ENCODE peak calls at places on chromosomes 12 and 14, in six cellular contexts. Z is NB4, I is lower leg skin, E is testis, L is breast epithelium, A is gastrocnemius medialis. Y is an unnamed sample.

GRCh38 chr12:14367097-14367661 is 1.7 kb downstream of the ATF7IP start:
- DNase-seq in Z (peak; percentile 65), I (no peak), E (no peak), L (no peak), A (no peak), Y (peak; percentile 63)

GRCh38 chr12:89947437-89948265 is 239.0 kb upstream of the ATP2B1 start:
- DNase-seq in Z (no peak), I (no peak), E (no peak), L (no peak), A (no peak), Y (no peak)

GRCh38 chr14:95935228-95935822 is 58.7 kb downstream of the TUNAR start:
- DNase-seq in Z (peak; percentile 39), I (no peak), E (peak; percentile 44), L (no peak), A (no peak), Y (peak; percentile 25)

GRCh38 chr12:10190558-10191388 is 11.9 kb downstream of the TMEM52B start:
- DNase-seq in Z (peak; percentile 74), I (no peak), E (peak; percentile 59), L (peak; percentile 58), A (peak; percentile 50), Y (peak; percentile 47)

GRCh38 chr12:84638811-84639368 is 273.7 kb downstream of the SLC6A15 start:
- DNase-seq in Z (no peak), I (no peak), E (no peak), L (no peak), A (no peak), Y (no peak)

GRCh38 chr12:3698218-3698974 is 54.5 kb downstream of the CRACR2A start:
- DNase-seq in Z (no peak), I (no peak), E (peak; percentile 42), L (no peak), A (peak; percentile 72), Y (no peak)

GRCh38 chr12:43290836-43291235 is 261.2 kb downstream of the ADAMTS20 start:
- DNase-seq in Z (no peak), I (no peak), E (no peak), L (no peak), A (no peak), Y (no peak)

GRCh38 chr12:40227447-40227846 is 2.6 kb downstream of the LRRK2 start:
- DNase-seq in Z (no peak), I (no peak), E (no peak), L (no peak), A (no peak), Y (no peak)

GRCh38 chr14:30560581-30560980 is 1.6 kb downstream of the G2E3 start:
- DNase-seq in Z (no peak), I (no peak), E (no peak), L (no peak), A (no peak), Y (peak; percentile 6)

GRCh38 chr14:50530358-50530757 is 2.0 kb downstream of the MAP4K5 start:
- DNase-seq in Z (no peak), I (no peak), E (no peak), L (no peak), A (no peak), Y (peak; percentile 45)

GRCh38 chr14:99716850-99717681 is 33.0 kb downstream of the CYP46A1 start:
- DNase-seq in Z (no peak), I (peak; percentile 72), E (no peak), L (peak; percentile 7), A (no peak), Y (no peak)

GRCh38 chr14:83164016-83164415 is 1630.4 kb upstream of the SEL1L start:
- DNase-seq in Z (no peak), I (no peak), E (no peak), L (no peak), A (no peak), Y (no peak)

GRCh38 chr12:49868952-49869815 is 26.3 kb upstream of the BCDIN3D start:
- DNase-seq in Z (peak; percentile 96), I (peak; percentile 90), E (peak; percentile 94), L (peak; percentile 57), A (peak; percentile 71), Y (peak; percentile 99)

GRCh38 chr14:85907536-85907935 is 377.6 kb downstream of the FLRT2 start:
- DNase-seq in Z (no peak), I (no peak), E (no peak), L (no peak), A (no peak), Y (no peak)

GRCh38 chr12:25121916-25122315 is 73.0 kb downstream of the DNAI7 start:
- DNase-seq in Z (no peak), I (no peak), E (no peak), L (no peak), A (no peak), Y (no peak)

GRCh38 chr14:91153360-91153759 is 39.5 kb downstream of the DGLUCY start:
- DNase-seq in Z (no peak), I (no peak), E (no peak), L (no peak), A (no peak), Y (no peak)

GRCh38 chr14:32896979-32897723 is 41.5 kb upstream of the NPAS3 start:
- DNase-seq in Z (no peak), I (no peak), E (no peak), L (no peak), A (no peak), Y (no peak)

GRCh38 chr12:127811988-127812387 is 455.0 kb upstream of the TMEM132C start:
- DNase-seq in Z (no peak), I (no peak), E (no peak), L (no peak), A (no peak), Y (no peak)

GRCh38 chr12:123931686-123932321 is 40.8 kb downstream of the CCDC92 start:
- DNase-seq in Z (no peak), I (no peak), E (no peak), L (no peak), A (no peak), Y (no peak)

GRCh38 chr12:19190292-19191031 is 60.9 kb downstream of the PLEKHA5 start:
- DNase-seq in Z (peak; percentile 80), I (no peak), E (no peak), L (no peak), A (no peak), Y (no peak)

GRCh38 chr12:6548556-6549378 is 7.1 kb downstream of the IFFO1 start:
- DNase-seq in Z (no peak), I (no peak), E (no peak), L (no peak), A (peak; percentile 12), Y (no peak)

GRCh38 chr14:38209572-38210159 is 2.0 kb downstream of the SSTR1 start:
- DNase-seq in Z (no peak), I (no peak), E (no peak), L (no peak), A (no peak), Y (no peak)

GRCh38 chr14:38210168-38210567 is 2.5 kb downstream of the SSTR1 start:
- DNase-seq in Z (no peak), I (no peak), E (no peak), L (no peak), A (no peak), Y (no peak)

GRCh38 chr14:38207830-38208815 is at the start of gene SSTR1:
- DNase-seq in Z (no peak), I (no peak), E (peak; percentile 13), L (no peak), A (no peak), Y (no peak)

GRCh38 chr14:38207342-38207741 is 362 bp upstream of the SSTR1 start:
- DNase-seq in Z (no peak), I (no peak), E (no peak), L (no peak), A (no peak), Y (no peak)

DNA sequence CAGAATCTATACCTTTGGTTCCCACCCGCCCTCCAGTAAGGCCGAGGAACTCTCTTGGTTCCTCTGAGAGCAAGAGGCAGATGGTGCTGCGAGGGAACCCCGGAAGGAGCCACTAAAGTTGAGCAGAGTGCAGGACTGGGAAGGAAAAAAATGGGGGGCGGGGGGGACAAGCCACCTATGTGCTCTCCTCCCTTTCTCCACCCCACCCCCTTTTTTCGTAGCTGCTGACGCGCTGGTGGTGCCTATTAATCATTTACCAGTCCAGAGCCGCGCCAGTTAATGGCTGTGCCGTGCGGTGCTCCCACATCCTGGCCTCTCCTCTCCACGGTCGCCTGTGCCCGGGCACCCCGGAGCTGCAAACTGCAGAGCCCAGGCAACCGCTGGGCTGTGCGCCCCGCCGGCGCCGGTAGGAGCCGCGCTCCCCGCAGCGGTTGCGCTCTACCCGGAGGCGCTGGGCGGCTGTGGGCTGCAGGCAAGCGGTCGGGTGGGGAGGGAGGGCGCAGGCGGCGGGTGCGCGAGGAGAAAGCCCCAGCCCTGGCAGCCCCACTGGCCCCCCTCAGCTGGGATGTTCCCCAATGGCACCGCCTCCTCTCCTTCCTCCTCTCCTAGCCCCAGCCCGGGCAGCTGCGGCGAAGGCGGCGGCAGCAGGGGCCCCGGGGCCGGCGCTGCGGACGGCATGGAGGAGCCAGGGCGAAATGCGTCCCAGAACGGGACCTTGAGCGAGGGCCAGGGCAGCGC is 1.3 kb downstream of the SSTR1 start:
- DNase-seq in Z (no peak), I (no peak), E (no peak), L (no peak), A (no peak), Y (no peak)
- TF ChIP-seq POLR2A in Z (no peak), I (no peak), E (no peak), L (no peak), A (no peak), Y (no peak)

GRCh38 chr12:125403145-125403789 is 338.0 kb downstream of the AACS start:
- DNase-seq in Z (peak; percentile 63), I (no peak), E (peak; percentile 30), L (no peak), A (no peak), Y (peak; percentile 33)
- TF ChIP-seq POLR2A in Z (no peak), I (no peak), E (no peak), L (no peak), A (no peak), Y (no peak)

GRCh38 chr12:72271741-72272661 is at the start of gene TRHDE:
- DNase-seq in Z (no peak), I (no peak), E (peak; percentile 60), L (no peak), A (no peak), Y (peak; percentile 9)
- TF ChIP-seq POLR2A in Z (no peak), I (no peak), E (no peak), L (no peak), A (no peak), Y (no peak)

GRCh38 chr14:35302211-35302528 is 10.0 kb downstream of the PSMA6 start:
- DNase-seq in Z (no peak), I (no peak), E (no peak), L (no peak), A (no peak), Y (no peak)

GRCh38 chr14:35305633-35306032 is 13.5 kb downstream of the PSMA6 start:
- DNase-seq in Z (no peak), I (no peak), E (no peak), L (no peak), A (no peak), Y (no peak)

GRCh38 chr14:35304812-35305462 is 12.8 kb downstream of the PSMA6 start:
- DNase-seq in Z (no peak), I (no peak), E (no peak), L (no peak), A (no peak), Y (no peak)

GRCh38 chr14:35303149-35303548 is 11.0 kb downstream of the PSMA6 start:
- DNase-seq in Z (no peak), I (no peak), E (no peak), L (no peak), A (no peak), Y (no peak)

DNA sequence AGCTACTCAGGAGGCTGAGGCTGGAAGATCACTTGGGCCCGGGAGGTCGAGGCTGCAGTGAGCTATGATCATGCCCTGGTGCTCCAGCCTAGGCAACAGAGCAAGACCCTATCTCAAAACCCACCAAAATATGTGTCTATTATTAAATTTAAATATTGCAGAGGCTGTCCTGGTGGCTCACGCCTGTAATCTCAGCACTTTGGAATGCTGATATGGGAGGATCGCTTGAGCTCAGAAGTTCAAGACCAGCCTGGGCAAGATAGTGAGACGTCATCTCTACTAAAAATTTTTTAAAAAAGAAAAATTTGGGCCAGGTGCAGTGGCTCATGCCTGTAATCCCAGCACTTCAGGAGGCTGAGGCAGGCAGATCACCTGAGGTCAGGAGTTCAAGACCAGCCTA is 13.9 kb downstream of the PSMA6 start:
- DNase-seq in Z (no peak), I (no peak), E (no peak), L (no peak), A (no peak), Y (no peak)
- TF ChIP-seq POLR2A in Z (no peak), I (no peak), E (no peak), L (no peak), A (no peak), Y (no peak)